ENCODE peak calls at places on chromosomes 3 and 15, in four cellular contexts. One of them, this sample, is unnamed.

GRCh38 chr3:47932431-47932830 is 83.8 kb downstream of the MAP4 start:
- DNase-seq in pancreas: no peak
- DNase-seq in activated T-helper 1 cell treated with Interleukin-2 at 50 U/mL for 16 hours: no peak
- DNase-seq in ELF-1: no peak
- DNase-seq in this sample: no peak

GRCh38 chr3:47766186-47766585 is 15.5 kb downstream of the SMARCC1 start:
- DNase-seq in pancreas: no peak
- DNase-seq in activated T-helper 1 cell treated with Interleukin-2 at 50 U/mL for 16 hours: no peak
- DNase-seq in ELF-1: no peak
- DNase-seq in this sample: no peak

GRCh38 chr3:81643721-81644120 is 117.7 kb downstream of the GBE1 start:
- DNase-seq in pancreas: no peak
- DNase-seq in activated T-helper 1 cell treated with Interleukin-2 at 50 U/mL for 16 hours: no peak
- DNase-seq in ELF-1: no peak
- DNase-seq in this sample: no peak

GRCh38 chr3:71172951-71173350 is 410.6 kb downstream of the FOXP1 start:
- DNase-seq in pancreas: no peak
- DNase-seq in activated T-helper 1 cell treated with Interleukin-2 at 50 U/mL for 16 hours: no peak
- DNase-seq in ELF-1: no peak
- DNase-seq in this sample: no peak

GRCh38 chr3:16456784-16457415 is 56.6 kb downstream of the RFTN1 start:
- DNase-seq in pancreas: no peak
- DNase-seq in activated T-helper 1 cell treated with Interleukin-2 at 50 U/mL for 16 hours: no peak
- DNase-seq in ELF-1: peak; percentile 20
- DNase-seq in this sample: no peak

GRCh38 chr3:69084326-69084667 is 440 bp upstream of the ARL6IP5 start:
- DNase-seq in pancreas: no peak
- DNase-seq in activated T-helper 1 cell treated with Interleukin-2 at 50 U/mL for 16 hours: no peak
- DNase-seq in ELF-1: peak; percentile 7
- DNase-seq in this sample: no peak

GRCh38 chr3:8301977-8302589 is 199.5 kb upstream of the LMCD1 start:
- DNase-seq in pancreas: no peak
- DNase-seq in activated T-helper 1 cell treated with Interleukin-2 at 50 U/mL for 16 hours: no peak
- DNase-seq in ELF-1: peak; percentile 34
- DNase-seq in this sample: no peak

GRCh38 chr3:172646439-172647015 is 64.3 kb downstream of the NCEH1 start:
- DNase-seq in pancreas: no peak
- DNase-seq in activated T-helper 1 cell treated with Interleukin-2 at 50 U/mL for 16 hours: no peak
- DNase-seq in ELF-1: no peak
- DNase-seq in this sample: no peak

GRCh38 chr3:56812749-56813655 is 11.3 kb upstream of the ARHGEF3 start:
- DNase-seq in pancreas: no peak
- DNase-seq in activated T-helper 1 cell treated with Interleukin-2 at 50 U/mL for 16 hours: no peak
- DNase-seq in ELF-1: no peak
- DNase-seq in this sample: no peak

GRCh38 chr3:102034639-102035038 is 185.3 kb downstream of the NFKBIZ start:
- DNase-seq in pancreas: no peak
- DNase-seq in activated T-helper 1 cell treated with Interleukin-2 at 50 U/mL for 16 hours: no peak
- DNase-seq in ELF-1: no peak
- DNase-seq in this sample: no peak

GRCh38 chr15:70092462-70092850 is 5.3 kb downstream of the TLE3 start:
- DNase-seq in pancreas: no peak
- DNase-seq in activated T-helper 1 cell treated with Interleukin-2 at 50 U/mL for 16 hours: no peak
- DNase-seq in ELF-1: no peak
- DNase-seq in this sample: no peak

GRCh38 chr3:62832569-62832968 is 42.6 kb downstream of the CADPS start:
- DNase-seq in pancreas: no peak
- DNase-seq in activated T-helper 1 cell treated with Interleukin-2 at 50 U/mL for 16 hours: no peak
- DNase-seq in ELF-1: no peak
- DNase-seq in this sample: no peak

GRCh38 chr15:85657132-85657531 is 137.6 kb downstream of the KLHL25 start:
- DNase-seq in pancreas: no peak
- DNase-seq in activated T-helper 1 cell treated with Interleukin-2 at 50 U/mL for 16 hours: no peak
- DNase-seq in ELF-1: no peak
- DNase-seq in this sample: no peak

GRCh38 chr3:57164217-57164605 is 942 bp downstream of the IL17RD start:
- DNase-seq in pancreas: peak; percentile 66
- DNase-seq in activated T-helper 1 cell treated with Interleukin-2 at 50 U/mL for 16 hours: no peak
- DNase-seq in ELF-1: no peak
- DNase-seq in this sample: peak; percentile 76

GRCh38 chr3:186042036-186042435 is 66.9 kb downstream of the ETV5 start:
- DNase-seq in pancreas: no peak
- DNase-seq in activated T-helper 1 cell treated with Interleukin-2 at 50 U/mL for 16 hours: no peak
- DNase-seq in ELF-1: no peak
- DNase-seq in this sample: no peak

GRCh38 chr3:57451150-57451846 is 92.8 kb downstream of the DNAH12 start:
- DNase-seq in pancreas: no peak
- DNase-seq in activated T-helper 1 cell treated with Interleukin-2 at 50 U/mL for 16 hours: no peak
- DNase-seq in ELF-1: peak; percentile 3
- DNase-seq in this sample: no peak

GRCh38 chr3:181075098-181075497 is 85.6 kb upstream of the DNAJC19 start:
- DNase-seq in pancreas: no peak
- DNase-seq in activated T-helper 1 cell treated with Interleukin-2 at 50 U/mL for 16 hours: no peak
- DNase-seq in ELF-1: peak; percentile 87
- DNase-seq in this sample: no peak

GRCh38 chr3:13565581-13566461 is 16.9 kb downstream of the FBLN2 start:
- DNase-seq in pancreas: peak; percentile 39
- DNase-seq in activated T-helper 1 cell treated with Interleukin-2 at 50 U/mL for 16 hours: no peak
- DNase-seq in ELF-1: no peak
- DNase-seq in this sample: no peak

GRCh38 chr3:12895391-12896205 is 54.2 kb upstream of the RPL32 start:
- DNase-seq in pancreas: no peak
- DNase-seq in activated T-helper 1 cell treated with Interleukin-2 at 50 U/mL for 16 hours: no peak
- DNase-seq in ELF-1: no peak
- DNase-seq in this sample: no peak